ENCODE peak calls at places on chromosome 21, in nine cellular contexts. O is psoas muscle, Y is GM23338, D is Panc1, F is gastrocnemius medialis, Z is hepatocyte, J is left lung, A is breast epithelium, I is thoracic aorta. G is an unnamed sample. For H3K4me1 and H3K36me3, the result is how much of the 10 kb centered on the place peaks cover.

GRCh38 chr21:19648376-19648775 is 1244.8 kb upstream of the TMPRSS15 start:
- DNase-seq in O (no peak), Y (no peak), D (no peak), F (no peak), Z (no peak), J (no peak), A (no peak), I (no peak), G (no peak)

GRCh38 chr21:14321042-14321441 is 61.9 kb downstream of the HSPA13 start:
- DNase-seq in O (no peak), Y (no peak), D (no peak), F (no peak), Z (no peak), J (no peak), A (no peak), I (no peak), G (no peak)

GRCh38 chr21:16192900-16193299 is 463.1 kb downstream of the USP25 start:
- DNase-seq in O (no peak), Y (no peak), D (no peak), F (no peak), Z (peak), J (no peak), A (no peak), I (no peak), G (no peak)

GRCh38 chr21:16644690-16645089 is 868.2 kb upstream of the CXADR start:
- DNase-seq in O (no peak), Y (no peak), D (no peak), F (no peak), Z (no peak), J (no peak), A (no peak), I (no peak), G (no peak)

GRCh38 chr21:26782754-26783153 is 62.5 kb downstream of the ADAMTS1 start:
- DNase-seq in O (no peak), Y (no peak), D (no peak), F (no peak), Z (no peak), J (no peak), A (no peak), I (no peak), G (no peak)

GRCh38 chr21:15552914-15553491 is 176.8 kb upstream of the USP25 start:
- DNase-seq in O (no peak), Y (peak), D (no peak), F (no peak), Z (peak), J (no peak), A (no peak), I (no peak), G (no peak)

GRCh38 chr21:35203093-35204021 is 154.3 kb upstream of the RUNX1 start:
- DNase-seq in O (peak), Y (no peak), D (no peak), F (peak), Z (peak), J (no peak), A (no peak), I (no peak), G (no peak)

GRCh38 chr21:46664316-46664995 is 29.0 kb downstream of the PRMT2 start:
- DNase-seq in O (no peak), Y (no peak), D (no peak), F (no peak), Z (no peak), J (no peak), A (no peak), I (no peak), G (no peak)

GRCh38 chr21:16455978-16456377 is 726.2 kb downstream of the USP25 start:
- DNase-seq in O (no peak), Y (peak), D (no peak), F (no peak), Z (no peak), J (no peak), A (no peak), I (no peak), G (no peak)

GRCh38 chr21:46557919-46558392 is 46.9 kb downstream of the S100B start:
- DNase-seq in O (peak), Y (no peak), D (no peak), F (no peak), Z (no peak), J (no peak), A (no peak), I (no peak), G (no peak)

GRCh38 chr21:46651121-46651520 is 15.6 kb downstream of the PRMT2 start:
- DNase-seq in O (no peak), Y (no peak), D (no peak), F (no peak), Z (no peak), J (no peak), A (no peak), I (no peak), G (no peak)

GRCh38 chr21:43608225-43608624 is 51.1 kb downstream of the HSF2BP start:
- DNase-seq in O (no peak), Y (no peak), D (no peak), F (no peak), Z (no peak), J (no peak), A (no peak), I (no peak), G (no peak)

GRCh38 chr21:21232320-21232719 is 234.1 kb downstream of the NCAM2 start:
- DNase-seq in O (no peak), Y (peak), D (peak), F (no peak), Z (peak), J (no peak), A (no peak), I (no peak), G (no peak)

GRCh38 chr21:46500224-46500861 is 41.7 kb downstream of the DIP2A start:
- DNase-seq in O (no peak), Y (no peak), D (no peak), F (no peak), Z (peak), J (no peak), A (no peak), I (no peak), G (no peak)

GRCh38 chr21:17783816-17784598 is 35.1 kb downstream of the C21orf91 start:
- DNase-seq in O (no peak), Y (no peak), D (no peak), F (no peak), Z (no peak), J (no peak), A (no peak), I (no peak), G (no peak)

GRCh38 chr21:16330340-16331319 is 600.8 kb downstream of the USP25 start:
- DNase-seq in O (no peak), Y (peak), D (peak), F (peak), Z (peak), J (no peak), A (no peak), I (no peak), G (no peak)

GRCh38 chr21:43193651-43194302 is 25.0 kb downstream of the CRYAA start:
- DNase-seq in O (peak), Y (no peak), D (no peak), F (peak), Z (peak), J (peak), A (peak), I (no peak), G (no peak)

GRCh38 chr21:17925900-17926299 is 106.7 kb upstream of the C21orf91 start:
- DNase-seq in O (no peak), Y (peak), D (no peak), F (no peak), Z (peak), J (no peak), A (no peak), I (no peak), G (no peak)

GRCh38 chr21:15774590-15774989 is 44.8 kb downstream of the USP25 start:
- DNase-seq in O (no peak), Y (no peak), D (no peak), F (no peak), Z (no peak), J (no peak), A (no peak), I (no peak), G (no peak)

GRCh38 chr21:25956993-25957714 is 213.4 kb downstream of the APP start:
- DNase-seq in O (no peak), Y (no peak), D (no peak), F (peak), Z (no peak), J (no peak), A (no peak), I (no peak), G (no peak)

GRCh38 chr21:16022121-16022520 is 292.3 kb downstream of the USP25 start:
- DNase-seq in O (no peak), Y (no peak), D (no peak), F (no peak), Z (no peak), J (no peak), A (no peak), I (no peak), G (no peak)

GRCh38 chr21:21183092-21183491 is 184.9 kb downstream of the NCAM2 start:
- DNase-seq in O (no peak), Y (no peak), D (no peak), F (no peak), Z (no peak), J (no peak), A (no peak), I (no peak), G (no peak)

GRCh38 chr21:18832081-18832670 is 428.6 kb upstream of the TMPRSS15 start:
- DNase-seq in O (no peak), Y (no peak), D (no peak), F (no peak), Z (no peak), J (no peak), A (no peak), I (no peak), G (no peak)

GRCh38 chr21:29196664-29197052 is 66.2 kb downstream of the MAP3K7CL start:
- DNase-seq in O (no peak), Y (no peak), D (no peak), F (no peak), Z (no peak), J (no peak), A (no peak), I (no peak), G (no peak)
- H3K4me1 ChIP-seq in O (under half), Y (under half), D (under half), F (under half), Z (under half), J (half or more), A (under half), I (under half), G (under half)

GRCh38 chr21:31665397-31665796 is 5.9 kb downstream of the SOD1 start:
- DNase-seq in O (no peak), Y (no peak), D (no peak), F (no peak), Z (no peak), J (no peak), A (no peak), I (no peak), G (no peak)
- TF ChIP-seq CTCF in O (no peak), Y (peak), D (no peak), F (no peak), Z (no peak), J (no peak), A (no peak), I (no peak), G (no peak)

GRCh38 chr21:37088196-37088595 is 15.1 kb downstream of the TTC3 start:
- DNase-seq in O (no peak), Y (no peak), D (no peak), F (no peak), Z (no peak), J (no peak), A (no peak), I (no peak), G (no peak)
- H3K36me3 ChIP-seq in O (under half), Y (under half), D (under half), F (under half), Z (under half), J (under half), A (under half), I (under half), G (under half)

DNA sequence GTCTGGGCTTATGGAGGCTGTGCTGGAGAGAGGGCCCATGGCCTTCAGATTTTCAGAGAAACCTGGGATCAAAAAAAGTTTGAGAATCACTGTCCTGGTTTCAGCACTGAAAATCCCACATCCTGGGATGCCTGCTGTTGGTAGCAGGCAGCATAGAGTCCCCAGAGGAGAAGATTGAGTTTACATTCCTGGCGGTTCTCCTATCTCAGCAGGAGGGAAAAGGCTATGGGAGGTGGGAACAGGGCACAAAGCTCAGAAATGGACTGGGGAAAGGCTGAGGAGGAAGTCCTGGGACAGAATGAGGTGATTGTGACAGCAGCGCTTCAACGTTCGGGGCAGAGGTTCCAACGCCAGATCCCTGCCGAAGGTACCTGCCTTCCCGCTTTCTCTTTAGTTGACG is 103.4 kb downstream of the ETS2 start:
- DNase-seq in O (no peak), Y (no peak), D (no peak), F (no peak), Z (no peak), J (no peak), A (no peak), I (no peak), G (no peak)
- H3K4me1 ChIP-seq in O (half or more), Y (under half), D (under half), F (half or more), Z (under half), J (half or more), A (under half), I (under half), G (half or more)

GRCh38 chr21:36706951-36707762 is 8.2 kb downstream of the SIM2 start:
- DNase-seq in O (no peak), Y (peak), D (no peak), F (no peak), Z (no peak), J (no peak), A (no peak), I (no peak), G (no peak)
- TF ChIP-seq CTCF in O (no peak), Y (peak), D (no peak), F (no peak), Z (peak), J (no peak), A (no peak), I (no peak), G (no peak)

GRCh38 chr21:41827951-41828883 is 50.9 kb downstream of the PRDM15 start:
- DNase-seq in O (no peak), Y (no peak), D (no peak), F (no peak), Z (no peak), J (no peak), A (no peak), I (no peak), G (no peak)
- H3K36me3 ChIP-seq in O (under half), Y (under half), D (under half), F (under half), Z (under half), J (under half), A (under half), I (under half), G (under half)

GRCh38 chr21:41613421-41613998 is 105.6 kb upstream of the TMPRSS2 start:
- DNase-seq in O (no peak), Y (no peak), D (no peak), F (no peak), Z (no peak), J (no peak), A (no peak), I (no peak), G (no peak)
- H3K4me1 ChIP-seq in O (under half), Y (under half), D (half or more), F (under half), Z (under half), J (under half), A (under half), I (half or more), G (under half)

GRCh38 chr21:45227735-45228134 is 60.0 kb downstream of the POFUT2 start:
- DNase-seq in O (no peak), Y (peak), D (no peak), F (no peak), Z (no peak), J (no peak), A (no peak), I (no peak), G (no peak)
- TF ChIP-seq CTCF in O (no peak), Y (no peak), D (no peak), F (no peak), Z (no peak), J (no peak), A (no peak), I (no peak), G (no peak)

GRCh38 chr21:33562389-33562788 is 19.6 kb downstream of the SON start:
- DNase-seq in O (no peak), Y (no peak), D (no peak), F (no peak), Z (no peak), J (no peak), A (no peak), I (no peak), G (no peak)
- H3K36me3 ChIP-seq in O (under half), Y (under half), D (half or more), F (under half), Z (under half), J (under half), A (under half), I (half or more), G (under half)

GRCh38 chr21:45452696-45453307 is 47.8 kb downstream of the COL18A1 start:
- DNase-seq in O (no peak), Y (no peak), D (no peak), F (no peak), Z (no peak), J (no peak), A (no peak), I (no peak), G (no peak)
- H3K4me1 ChIP-seq in O (under half), Y (under half), D (half or more), F (under half), Z (under half), J (under half), A (under half), I (under half), G (half or more)